ENCODE peak calls at places on chromosomes 12 and 14, in ten cellular contexts. X is stomach; W is psoas muscle; U is CD8-positive, alpha-beta memory T cell; G is CD8-positive, alpha-beta T cell; V is heart right ventricle; F is effector memory CD4-positive, alpha-beta T cell; K is astrocyte; R is lung; N is endodermal cell. H is an unnamed sample.

GRCh38 chr14:104471114-104471513 is 108.5 kb upstream of the C14orf180 start:
- DNase-seq in X (no peak), W (no peak), U (no peak), G (no peak), V (no peak), F (no peak), K (no peak), R (no peak), N (peak; percentile 14), H (no peak)

GRCh38 chr12:48356041-48356768 is 5.5 kb upstream of the ZNF641 start:
- DNase-seq in X (no peak), W (no peak), U (no peak), G (no peak), V (no peak), F (no peak), K (no peak), R (no peak), N (no peak), H (no peak)

GRCh38 chr14:73997108-73997943 is 21.8 kb downstream of the ENTPD5 start:
- DNase-seq in X (no peak), W (no peak), U (no peak), G (no peak), V (no peak), F (no peak), K (no peak), R (no peak), N (no peak), H (peak; percentile 14)

GRCh38 chr14:73888460-73888725 is 1.7 kb downstream of the ZNF410 start:
- DNase-seq in X (no peak), W (no peak), U (no peak), G (no peak), V (no peak), F (no peak), K (peak; percentile 11), R (no peak), N (no peak), H (no peak)

GRCh38 chr12:7116916-7117315 is 7.9 kb upstream of the C1RL start:
- DNase-seq in X (no peak), W (no peak), U (no peak), G (no peak), V (no peak), F (no peak), K (no peak), R (no peak), N (no peak), H (no peak)

GRCh38 chr12:121085842-121086353 is 46.8 kb upstream of the P2RX7 start:
- DNase-seq in X (no peak), W (no peak), U (no peak), G (no peak), V (no peak), F (no peak), K (no peak), R (no peak), N (no peak), H (no peak)

GRCh38 chr12:93127582-93128331 is 198.7 kb upstream of the EEA1 start:
- DNase-seq in X (peak; percentile 32), W (peak; percentile 75), U (no peak), G (no peak), V (peak; percentile 82), F (no peak), K (peak; percentile 70), R (peak; percentile 81), N (peak; percentile 75), H (peak; percentile 93)

GRCh38 chr12:108430245-108430644 is 84.8 kb upstream of the FICD start:
- DNase-seq in X (no peak), W (no peak), U (no peak), G (no peak), V (no peak), F (no peak), K (no peak), R (no peak), N (no peak), H (no peak)

GRCh38 chr12:77980782-77981181 is 150.1 kb downstream of the NAV3 start:
- DNase-seq in X (no peak), W (no peak), U (no peak), G (no peak), V (no peak), F (no peak), K (peak; percentile 73), R (no peak), N (no peak), H (no peak)

GRCh38 chr12:14545144-14546124 is 22.2 kb downstream of the PLBD1 start:
- DNase-seq in X (no peak), W (no peak), U (no peak), G (no peak), V (no peak), F (no peak), K (no peak), R (no peak), N (no peak), H (no peak)

DNA sequence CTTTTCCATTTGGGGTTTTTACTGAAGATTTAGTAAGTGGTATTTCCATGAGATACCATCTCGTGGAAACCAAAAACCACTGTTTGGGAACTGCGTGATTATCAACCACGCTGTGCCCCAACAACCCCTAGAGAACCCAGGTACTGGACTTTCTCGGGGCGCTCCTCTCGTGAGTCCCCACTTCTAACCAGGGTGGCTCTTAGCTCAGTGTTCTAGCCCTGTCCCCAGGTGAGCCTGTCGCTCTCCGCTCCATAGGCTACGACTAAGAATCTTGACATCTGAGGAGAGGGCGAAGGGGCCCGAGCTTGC is 686 bp downstream of the MCRS1 start:
- DNase-seq in X (no peak), W (no peak), U (no peak), G (no peak), V (no peak), F (no peak), K (no peak), R (no peak), N (no peak), H (no peak)
- H3K4me1 ChIP-seq in X (peaks cover 64% of the 10 kb centered on the region), W (peaks cover 42% of the 10 kb centered on the region), U (peaks cover 42% of the 10 kb centered on the region), G (peaks cover 59% of the 10 kb centered on the region), V (peaks cover 34% of the 10 kb centered on the region), F (peaks cover 38% of the 10 kb centered on the region), K (peaks cover 7% of the 10 kb centered on the region), R (peaks cover 8% of the 10 kb centered on the region), N (peaks cover 4% of the 10 kb centered on the region), H (no peaks in the 10 kb centered on the region)

GRCh38 chr14:105940534-105941225 is 414.3 kb downstream of the TMEM121 start:
- DNase-seq in X (no peak), W (no peak), U (peak; percentile 10), G (no peak), V (no peak), F (no peak), K (no peak), R (peak; percentile 27), N (no peak), H (no peak)
- H3K9me3 ChIP-seq in X (peaks cover 37% of the 10 kb centered on the region), W (peaks cover 7% of the 10 kb centered on the region), U (peaks cover 7% of the 10 kb centered on the region), G (peaks cover 9% of the 10 kb centered on the region), V (no peaks in the 10 kb centered on the region), F (peaks cover 3% of the 10 kb centered on the region), K (peaks cover 18% of the 10 kb centered on the region), R (no peaks in the 10 kb centered on the region), N (peaks cover 60% of the 10 kb centered on the region), H (peaks cover 9% of the 10 kb centered on the region)

GRCh38 chr14:38554046-38554445 is 298.2 kb upstream of the CLEC14A start:
- DNase-seq in X (no peak), W (no peak), U (no peak), G (no peak), V (no peak), F (no peak), K (peak; percentile 27), R (no peak), N (no peak), H (no peak)

GRCh38 chr14:38553586-38553985 is 297.7 kb upstream of the CLEC14A start:
- DNase-seq in X (no peak), W (no peak), U (no peak), G (no peak), V (no peak), F (no peak), K (peak; percentile 88), R (no peak), N (no peak), H (no peak)

GRCh38 chr14:38561657-38562056 is 305.8 kb upstream of the CLEC14A start:
- DNase-seq in X (no peak), W (no peak), U (no peak), G (no peak), V (no peak), F (no peak), K (no peak), R (no peak), N (no peak), H (no peak)

GRCh38 chr14:38556321-38556720 is 300.4 kb upstream of the CLEC14A start:
- DNase-seq in X (no peak), W (no peak), U (no peak), G (no peak), V (no peak), F (no peak), K (no peak), R (no peak), N (no peak), H (no peak)
- H3K4me1 ChIP-seq in X (no peaks in the 10 kb centered on the region), W (no peaks in the 10 kb centered on the region), U (no peaks in the 10 kb centered on the region), G (no peaks in the 10 kb centered on the region), V (no peaks in the 10 kb centered on the region), F (no peaks in the 10 kb centered on the region), K (peaks cover 8% of the 10 kb centered on the region), R (no peaks in the 10 kb centered on the region), N (no peaks in the 10 kb centered on the region), H (no peaks in the 10 kb centered on the region)

GRCh38 chr14:98507269-98507668 is 764.7 kb downstream of the BCL11B start:
- DNase-seq in X (no peak), W (no peak), U (no peak), G (no peak), V (no peak), F (no peak), K (peak; percentile 31), R (no peak), N (no peak), H (no peak)

GRCh38 chr14:98498019-98498885 is 773.7 kb downstream of the BCL11B start:
- DNase-seq in X (no peak), W (no peak), U (no peak), G (no peak), V (no peak), F (no peak), K (no peak), R (no peak), N (no peak), H (no peak)

GRCh38 chr14:98501335-98501734 is 770.7 kb downstream of the BCL11B start:
- DNase-seq in X (no peak), W (no peak), U (no peak), G (no peak), V (no peak), F (no peak), K (no peak), R (no peak), N (no peak), H (no peak)

GRCh38 chr14:98501836-98502235 is 770.2 kb downstream of the BCL11B start:
- DNase-seq in X (no peak), W (no peak), U (no peak), G (no peak), V (no peak), F (no peak), K (no peak), R (no peak), N (no peak), H (no peak)

DNA sequence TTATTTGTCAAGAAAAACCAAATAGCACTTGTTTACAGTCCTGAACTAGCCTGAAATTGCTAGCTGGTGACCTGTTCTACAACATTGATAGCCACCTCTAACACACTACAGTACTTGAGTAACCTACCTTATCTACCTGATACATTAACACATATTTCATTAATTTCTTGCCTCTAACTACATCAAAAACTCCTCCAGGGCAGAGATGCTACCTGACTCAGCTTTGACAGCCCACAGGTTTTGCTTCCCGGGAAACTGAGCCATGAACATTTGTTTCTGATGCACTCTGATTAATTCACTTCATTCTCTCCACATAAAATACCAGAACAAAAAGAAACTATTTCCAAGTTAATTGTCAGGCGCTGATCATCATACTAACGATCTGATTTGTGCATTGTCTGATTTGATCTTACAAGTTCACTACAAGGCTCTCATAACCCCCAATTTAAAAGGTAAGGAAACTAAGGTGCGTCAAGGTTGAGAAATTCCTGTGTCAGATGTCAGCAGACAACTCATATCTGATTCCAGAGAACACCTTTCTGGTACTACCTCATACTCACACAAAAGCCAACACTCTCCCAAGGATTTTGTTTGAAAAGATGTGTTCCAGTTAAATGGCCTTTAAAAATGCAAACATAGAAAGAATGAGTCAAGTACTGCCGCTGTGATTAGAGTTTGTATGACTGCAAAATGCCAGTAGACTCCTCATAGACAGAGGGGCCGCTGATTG is 768.7 kb downstream of the BCL11B start:
- DNase-seq in X (no peak), W (no peak), U (no peak), G (no peak), V (no peak), F (no peak), K (no peak), R (no peak), N (no peak), H (no peak)
- H3K9me3 ChIP-seq in X (peaks cover 5% of the 10 kb centered on the region), W (no peaks in the 10 kb centered on the region), U (no peaks in the 10 kb centered on the region), G (no peaks in the 10 kb centered on the region), V (no peaks in the 10 kb centered on the region), F (no peaks in the 10 kb centered on the region), K (no peaks in the 10 kb centered on the region), R (no peaks in the 10 kb centered on the region), N (no peaks in the 10 kb centered on the region), H (no peaks in the 10 kb centered on the region)